ENCODE peak calls at places on chromosomes 16 and 17, in six cellular contexts. J, B, E, P, Y and T are unnamed samples.

GRCh38 chr17:4165301-4166010 is 22.5 kb downstream of the CYB5D2 start:
- DNase-seq in Y (no peak), E (no peak), P (no peak), B (no peak), J (no peak), T (no peak)

GRCh38 chr17:81207610-81208581 is 14.9 kb downstream of the CEP131 start:
- DNase-seq in P (no peak), Y (no peak), J (no peak), B (peak), E (no peak), T (no peak)

GRCh38 chr16:50857881-50858280 is 116.0 kb downstream of the CYLD start:
- DNase-seq in B (no peak), E (no peak), J (no peak), P (no peak), Y (no peak), T (no peak)

GRCh38 chr16:49952386-49952785 is 72.6 kb upstream of the CNEP1R1 start:
- DNase-seq in P (no peak), E (no peak), B (no peak), J (peak), Y (no peak), T (no peak)

GRCh38 chr17:11980813-11981212 is 16.5 kb downstream of the ZNF18 start:
- DNase-seq in Y (no peak), B (no peak), J (peak), P (no peak), E (no peak), T (no peak)

GRCh38 chr17:80859004-80859941 is 132.4 kb upstream of the CHMP6 start:
- DNase-seq in P (peak), J (peak), Y (peak), E (peak), B (no peak), T (no peak)

GRCh38 chr16:60123387-60124023 is 1389.4 kb upstream of the GOT2 start:
- DNase-seq in E (no peak), Y (peak), P (no peak), J (peak), B (no peak), T (no peak)

GRCh38 chr16:25038239-25038954 is 23.2 kb upstream of the ARHGAP17 start:
- DNase-seq in E (no peak), P (no peak), J (no peak), Y (no peak), B (peak), T (no peak)

GRCh38 chr16:11844499-11844898 is 6.8 kb downstream of the RSL1D1 start:
- DNase-seq in P (no peak), Y (no peak), E (no peak), J (no peak), B (no peak), T (no peak)

GRCh38 chr16:65521685-65522338 is 399.9 kb upstream of the CDH11 start:
- DNase-seq in J (no peak), E (no peak), Y (no peak), B (no peak), P (no peak), T (no peak)

GRCh38 chr17:7403043-7403901 is 625 bp downstream of the TMEM256 start:
- DNase-seq in J (no peak), Y (no peak), E (peak), P (no peak), B (peak), T (peak)

GRCh38 chr16:70765491-70765890 is 35.5 kb downstream of the VAC14 start:
- DNase-seq in P (no peak), J (no peak), B (no peak), E (no peak), Y (no peak), T (no peak)

GRCh38 chr17:74413491-74413890 is 18.4 kb upstream of the GPRC5C start:
- DNase-seq in B (no peak), P (no peak), J (no peak), E (no peak), Y (no peak), T (no peak)

GRCh38 chr17:32558328-32558955 is 71.6 kb downstream of the CDK5R1 start:
- DNase-seq in J (no peak), P (no peak), Y (no peak), E (no peak), B (peak), T (no peak)

GRCh38 chr17:76124582-76125390 is 16.3 kb downstream of the FOXJ1 start:
- DNase-seq in B (peak), P (no peak), E (no peak), Y (no peak), J (peak), T (no peak)

GRCh38 chr17:9645858-9646555 is 690 bp downstream of the USP43 start:
- DNase-seq in E (no peak), B (no peak), J (peak), Y (no peak), P (no peak), T (no peak)

GRCh38 chr16:69561901-69562300 is 3.9 kb upstream of the NFAT5 start:
- DNase-seq in E (no peak), B (no peak), P (no peak), J (no peak), Y (no peak), T (no peak)

GRCh38 chr17:75636381-75637142 is 3.3 kb downstream of the SMIM5 start:
- DNase-seq in B (no peak), P (no peak), Y (no peak), J (no peak), E (no peak), T (no peak)

GRCh38 chr17:29107933-29108805 is 65.2 kb downstream of the PIPOX start:
- DNase-seq in P (no peak), Y (no peak), E (no peak), J (no peak), B (no peak), T (no peak)

GRCh38 chr17:27256225-27257030 is 37.5 kb upstream of the WSB1 start:
- DNase-seq in B (no peak), P (no peak), E (no peak), J (peak), Y (peak), T (no peak)

GRCh38 chr17:61669522-61669921 is 78.5 kb upstream of the NACA2 start:
- DNase-seq in J (no peak), B (no peak), Y (no peak), P (no peak), E (no peak), T (no peak)

GRCh38 chr16:8928467-8928957 is 35.2 kb downstream of the USP7 start:
- DNase-seq in B (no peak), E (no peak), P (no peak), Y (peak), J (peak), T (no peak)

GRCh38 chr16:35733971-35734702 is 2274.7 kb downstream of the TP53TG3F start:
- DNase-seq in P (no peak), J (no peak), E (peak), B (no peak), Y (no peak), T (no peak)

GRCh38 chr16:67933805-67934204 is 2.1 kb upstream of the CTRL start:
- DNase-seq in J (no peak), E (no peak), B (no peak), P (no peak), Y (no peak), T (no peak)

GRCh38 chr16:67930191-67930590 is 1.5 kb downstream of the CTRL start:
- DNase-seq in B (no peak), J (no peak), E (no peak), P (no peak), Y (no peak), T (no peak)

GRCh38 chr16:67930678-67931211 is 917 bp downstream of the CTRL start:
- DNase-seq in E (no peak), B (no peak), J (no peak), Y (no peak), P (no peak), T (no peak)

GRCh38 chr16:67932462-67932840 is 789 bp upstream of the CTRL start:
- DNase-seq in P (no peak), B (no peak), Y (no peak), E (no peak), J (no peak), T (no peak)

GRCh38 chr16:67931712-67932461 is at the start of gene CTRL:
- DNase-seq in Y (no peak), B (no peak), E (no peak), P (no peak), J (no peak), T (no peak)
- TF ChIP-seq CTCF in Y (peak), B (no peak), E (no peak), P (no peak), J (peak), T (no peak)

GRCh38 chr17:44174427-44174826 is 3.9 kb downstream of the ASB16 start:
- DNase-seq in J (no peak), Y (no peak), B (no peak), E (no peak), P (no peak), T (no peak)

GRCh38 chr17:44167181-44167861 is 3.2 kb upstream of the ASB16 start:
- DNase-seq in B (no peak), P (no peak), E (no peak), Y (no peak), J (no peak), T (no peak)

GRCh38 chr17:44171931-44172455 is 1.5 kb downstream of the ASB16 start:
- DNase-seq in B (no peak), E (no peak), J (no peak), P (no peak), Y (no peak), T (no peak)

GRCh38 chr17:44170135-44170498 is 387 bp upstream of the ASB16 start:
- DNase-seq in P (no peak), J (no peak), Y (no peak), E (no peak), B (no peak), T (no peak)

GRCh38 chr17:44170499-44171201 is at the start of gene ASB16:
- DNase-seq in J (peak), P (no peak), Y (peak), B (no peak), E (no peak), T (no peak)
- TF ChIP-seq CTCF in J (no peak), P (no peak), Y (no peak), B (no peak), E (no peak), T (no peak)

GRCh38 chr16:28089992-28090365 is 26.5 kb upstream of the GSG1L start:
- DNase-seq in E (no peak), J (no peak), Y (no peak), P (no peak), B (no peak), T (no peak)

GRCh38 chr16:28091706-28092105 is 28.2 kb upstream of the GSG1L start:
- DNase-seq in Y (no peak), J (no peak), E (no peak), P (no peak), B (no peak), T (no peak)

GRCh38 chr16:28092721-28093382 is 29.3 kb upstream of the GSG1L start:
- DNase-seq in E (no peak), B (no peak), Y (no peak), J (no peak), P (peak), T (no peak)

GRCh38 chr16:28089205-28089991 is 25.9 kb upstream of the GSG1L start:
- DNase-seq in J (no peak), B (no peak), E (no peak), P (no peak), Y (no peak), T (no peak)

GRCh38 chr16:28090646-28091377 is 27.3 kb upstream of the GSG1L start:
- DNase-seq in P (no peak), Y (peak), B (no peak), E (no peak), J (peak), T (no peak)
- TF ChIP-seq CTCF in P (no peak), Y (peak), B (peak), E (no peak), J (peak), T (no peak)

GRCh38 chr16:57690782-57691471 is 3.7 kb upstream of the DRC7 start:
- DNase-seq in J (peak), P (no peak), Y (no peak), B (no peak), E (peak), T (no peak)

GRCh38 chr16:57686577-57686976 is 8.0 kb upstream of the DRC7 start:
- DNase-seq in J (no peak), B (no peak), E (peak), Y (no peak), P (no peak), T (no peak)

GRCh38 chr16:57688487-57688986 is 6.1 kb upstream of the DRC7 start:
- DNase-seq in B (no peak), P (no peak), J (no peak), E (no peak), Y (no peak), T (no peak)

GRCh38 chr16:57689772-57690558 is 4.6 kb upstream of the DRC7 start:
- DNase-seq in Y (no peak), J (no peak), P (no peak), B (peak), E (peak), T (no peak)

DNA sequence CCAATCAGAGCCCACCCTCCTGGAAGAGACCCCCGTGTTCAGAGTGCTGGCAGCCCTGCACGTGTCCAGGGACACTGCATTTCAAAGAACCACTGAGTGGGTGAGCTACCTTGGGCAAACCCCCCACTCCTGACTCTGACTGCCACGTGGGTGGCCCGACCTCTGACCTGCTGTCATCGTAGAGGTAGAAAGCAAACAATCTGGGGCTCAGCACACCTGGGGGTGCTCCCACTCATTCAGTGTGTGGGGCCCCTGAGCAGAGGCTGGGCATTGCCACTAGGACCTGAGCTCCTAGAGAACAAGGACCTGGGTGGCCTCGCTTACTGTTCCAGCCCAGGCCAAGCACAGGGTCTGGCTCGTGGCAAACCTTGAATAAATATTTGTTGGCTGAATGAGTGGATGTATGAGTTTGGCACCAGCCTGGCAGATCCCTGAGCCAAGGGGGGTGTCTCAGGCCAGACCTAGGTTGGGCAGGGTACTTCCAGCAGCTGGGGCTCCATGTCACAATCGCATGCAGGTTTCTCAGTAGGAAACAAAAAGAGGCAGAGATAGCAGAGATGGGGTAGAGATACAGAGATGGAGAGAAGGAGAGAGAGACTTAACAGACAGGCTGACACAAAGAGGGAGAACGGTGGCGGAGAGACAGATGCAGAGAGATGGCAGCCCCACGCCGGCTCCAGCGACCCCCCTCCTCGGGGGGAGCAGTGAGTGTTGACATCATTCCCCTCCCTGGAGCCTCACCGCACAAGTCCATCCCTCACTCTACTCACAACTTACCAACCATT is 5.4 kb upstream of the DRC7 start:
- DNase-seq in P (no peak), Y (no peak), E (peak), J (no peak), B (no peak), T (no peak)
- TF ChIP-seq CTCF in P (no peak), Y (no peak), E (no peak), J (no peak), B (no peak), T (no peak)

GRCh38 chr16:303760-304505 is 21.0 kb downstream of the PDIA2 start:
- DNase-seq in B (no peak), P (no peak), Y (peak), E (no peak), J (peak), T (no peak)
- TF ChIP-seq CTCF in B (peak), P (peak), Y (no peak), E (no peak), J (no peak), T (no peak)

DNA sequence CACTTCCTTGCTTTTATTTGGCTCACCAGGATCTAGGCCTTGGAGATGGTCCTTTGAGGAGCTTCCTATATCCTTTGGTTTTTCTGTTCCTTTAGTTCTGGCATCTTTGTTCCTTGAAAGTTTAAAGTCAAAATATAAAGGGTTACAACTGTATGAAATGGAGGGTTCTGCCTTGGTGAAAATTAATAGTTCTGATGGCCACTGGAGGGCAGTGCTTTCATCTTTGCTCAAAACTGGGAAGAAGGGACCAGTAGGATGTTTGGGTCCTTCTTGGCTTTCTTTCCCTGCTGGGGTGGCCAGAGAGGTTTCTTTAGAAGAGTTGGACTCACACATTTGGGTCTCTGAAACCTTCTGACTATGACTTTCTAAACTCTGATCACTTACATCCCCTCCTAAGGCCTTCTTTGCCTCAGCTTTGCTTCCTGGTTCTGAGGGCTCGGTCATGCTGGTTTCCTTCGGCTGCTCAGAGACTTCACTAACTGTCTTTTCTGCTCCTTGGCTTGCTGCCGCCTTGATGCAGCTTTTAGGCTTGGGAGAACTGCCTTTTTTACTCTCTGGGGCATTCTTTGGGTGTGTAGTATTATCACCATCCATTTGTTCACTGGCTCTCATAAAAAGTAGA is 10.9 kb upstream of the ITGA2B start:
- DNase-seq in Y (peak), P (no peak), J (peak), B (peak), E (no peak), T (no peak)
- TF ChIP-seq CTCF in Y (peak), P (peak), J (peak), B (peak), E (peak), T (no peak)

DNA sequence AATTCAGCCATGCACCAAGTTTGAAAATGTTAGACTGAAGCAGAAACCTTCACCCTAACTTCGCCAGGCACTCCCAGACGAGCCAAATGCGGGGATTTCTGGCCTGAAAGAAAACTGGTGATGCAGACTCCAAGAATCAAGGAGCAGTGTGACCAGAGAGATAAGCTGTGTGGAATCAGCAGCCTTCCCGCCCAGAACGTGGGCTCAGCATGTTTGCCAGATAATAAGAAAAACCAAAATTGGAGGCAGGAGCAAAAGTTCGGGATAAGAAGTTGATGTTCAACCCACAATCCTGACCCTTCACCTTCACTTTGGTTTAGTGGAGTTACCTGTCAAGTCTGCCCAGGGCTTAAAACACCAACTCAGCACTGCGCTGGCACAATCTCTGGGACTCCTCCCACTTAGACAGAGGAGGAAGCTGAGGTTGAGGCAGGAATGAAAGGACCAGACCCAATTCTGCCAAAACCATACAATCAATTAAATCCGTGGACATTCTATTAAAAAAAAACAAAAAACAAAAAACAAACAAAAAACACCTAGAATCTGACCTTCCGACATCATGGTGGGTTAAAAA is 3.0 kb downstream of the SLC43A2 start:
- DNase-seq in J (no peak), B (no peak), P (no peak), Y (no peak), E (no peak), T (no peak)
- TF ChIP-seq CTCF in J (no peak), B (no peak), P (no peak), Y (no peak), E (no peak), T (no peak)

DNA sequence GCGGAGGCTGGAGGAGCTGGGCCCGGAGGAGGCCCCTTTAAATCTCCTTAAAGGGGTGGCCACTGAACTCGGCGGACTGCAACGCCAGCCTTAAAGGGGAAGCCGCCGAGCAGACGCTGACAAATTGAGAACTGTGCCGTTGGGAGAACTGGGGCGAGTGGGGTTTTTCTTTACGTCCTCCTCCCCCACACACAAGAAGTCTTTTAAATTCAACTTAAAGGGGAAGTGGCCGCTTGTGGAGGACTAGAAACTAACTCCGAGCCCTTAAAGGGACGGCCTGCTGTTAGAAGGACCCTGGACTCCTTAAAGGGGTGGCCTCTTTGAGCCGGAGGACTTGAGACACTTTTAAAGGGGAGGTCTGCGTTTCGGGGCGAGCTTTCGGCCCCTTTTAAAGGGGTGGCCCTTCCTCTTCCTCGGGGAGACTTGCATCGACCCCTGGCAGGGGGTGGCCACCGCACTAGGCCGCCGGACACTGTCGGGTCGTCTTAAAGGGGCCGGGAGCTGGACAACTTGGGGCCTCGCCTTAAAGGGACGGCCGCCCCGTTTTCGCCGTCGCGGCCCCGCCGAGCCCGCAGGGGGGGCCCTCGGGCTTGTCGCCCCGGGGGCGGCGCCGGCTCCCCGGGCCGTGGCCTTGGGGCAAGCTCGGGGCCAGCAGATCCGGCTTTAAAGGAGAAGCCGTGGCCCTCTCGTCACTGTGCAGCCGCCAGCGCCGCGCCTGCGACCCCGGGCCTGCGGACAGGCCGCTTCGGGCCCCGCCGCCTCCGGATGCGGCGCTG is 688 bp downstream of the FBRS start:
- DNase-seq in B (peak), P (peak), J (peak), E (peak), Y (peak), T (no peak)
- TF ChIP-seq CTCF in B (peak), P (peak), J (no peak), E (peak), Y (no peak), T (no peak)

GRCh38 chr17:63490321-63490720 is 13.5 kb downstream of the ACE start:
- DNase-seq in E (no peak), Y (no peak), J (no peak), B (no peak), P (no peak), T (no peak)
- TF ChIP-seq CTCF in E (no peak), Y (no peak), J (no peak), B (no peak), P (no peak), T (no peak)